ENCODE peak calls at places on chromosomes 2 and 18, in ten cellular contexts. Z, K, B, F, O, X, I, H, U and W are unnamed samples.
A peak's percentile ranks its signal among the peaks of the same experiment; 100 is the strongest.

GRCh38 chr2:150369862-150370261 is 117.6 kb downstream of the RND3 start:
- DNase-seq in I (no peak), H (no peak), B (no peak), F (no peak), Z (no peak), K (no peak), X (no peak), O (no peak), U (no peak), W (no peak)

GRCh38 chr2:54560146-54560881 is 104.2 kb downstream of the SPTBN1 start:
- DNase-seq in I (peak; percentile 31), U (no peak), B (no peak), F (no peak), Z (no peak), K (peak; percentile 59), X (no peak), H (peak; percentile 49), O (peak; percentile 46), W (peak; percentile 69)

GRCh38 chr2:198424112-198424511 is 619.7 kb downstream of the PLCL1 start:
- DNase-seq in O (no peak), F (no peak), X (no peak), K (no peak), H (no peak), B (no peak), I (no peak), Z (no peak), U (no peak), W (no peak)

GRCh38 chr2:118371500-118371899 is 283.2 kb downstream of the INSIG2 start:
- DNase-seq in I (peak; percentile 38), O (peak; percentile 66), F (peak; percentile 51), H (no peak), K (no peak), Z (no peak), U (no peak), X (no peak), B (no peak), W (peak; percentile 45)

GRCh38 chr18:52875711-52876110 is 535.7 kb downstream of the DCC start:
- DNase-seq in Z (no peak), H (no peak), K (no peak), I (no peak), X (no peak), O (no peak), U (no peak), F (no peak), B (no peak), W (no peak)

GRCh38 chr2:242020196-242021004 is 150.9 kb downstream of the RTP5 start:
- DNase-seq in O (no peak), Z (no peak), K (peak; percentile 9), F (no peak), B (peak; percentile 52), I (peak; percentile 9), X (no peak), H (no peak), U (no peak), W (no peak)

GRCh38 chr2:163657257-163657656 is 78.6 kb downstream of the FIGN start:
- DNase-seq in B (no peak), U (no peak), O (no peak), K (no peak), I (no peak), F (no peak), H (no peak), X (no peak), Z (no peak), W (no peak)

GRCh38 chr18:24766376-24766775 is 305.9 kb downstream of the HRH4 start:
- DNase-seq in H (no peak), O (no peak), K (no peak), I (peak; percentile 61), X (no peak), U (no peak), Z (no peak), F (no peak), B (no peak), W (no peak)

GRCh38 chr2:64985457-64985856 is 3.7 kb upstream of the SLC1A4 start:
- DNase-seq in K (no peak), F (no peak), H (no peak), B (peak; percentile 20), X (no peak), O (no peak), Z (no peak), U (no peak), I (no peak), W (no peak)

GRCh38 chr2:211879323-211879722 is 659.3 kb downstream of the ERBB4 start:
- DNase-seq in U (no peak), O (no peak), K (no peak), I (no peak), Z (no peak), F (no peak), H (no peak), X (no peak), B (no peak), W (no peak)

GRCh38 chr18:34956663-34957062 is 84.5 kb upstream of the MAPRE2 start:
- DNase-seq in I (no peak), X (no peak), U (no peak), O (no peak), B (no peak), F (no peak), K (no peak), H (no peak), Z (no peak), W (no peak)

GRCh38 chr2:137928547-137929503 is 35.4 kb upstream of the HNMT start:
- DNase-seq in F (no peak), K (no peak), Z (no peak), O (no peak), B (no peak), X (no peak), U (no peak), H (no peak), I (no peak), W (peak; percentile 64)